ENCODE peak calls at places on chromosomes 3 and 15, in four cellular contexts. K is neuronal stem cell; O is CD4-positive, CD25-positive, alpha-beta regulatory T cell; H is testis. P is an unnamed sample.
A peak's percentile ranks its signal among the peaks of the same experiment; 100 is the strongest.

GRCh38 chr3:168051579-168052183 is 44.0 kb downstream of the GOLIM4 start:
- DNase-seq in H (no peak), K (no peak), O (no peak), P (no peak)

GRCh38 chr15:55802600-55803376 is 59.8 kb upstream of the PRTG start:
- DNase-seq in H (no peak), O (no peak), K (no peak), P (no peak)

GRCh38 chr15:79849789-79850188 is 47.0 kb downstream of the MTHFS start:
- DNase-seq in O (peak; percentile 32), K (peak; percentile 21), H (peak; percentile 69), P (no peak)

GRCh38 chr3:38662544-38662943 is 13.1 kb upstream of the SCN5A start:
- DNase-seq in K (no peak), H (peak; percentile 36), O (peak; percentile 34), P (no peak)

GRCh38 chr3:129536374-129536667 is 6.7 kb upstream of the H1-8 start:
- DNase-seq in H (no peak), K (no peak), O (no peak), P (no peak)

GRCh38 chr3:60337421-60337820 is 913.8 kb downstream of the FHIT start:
- DNase-seq in H (no peak), K (no peak), O (no peak), P (no peak)

GRCh38 chr3:138113309-138113708 is 2.1 kb downstream of the DZIP1L start:
- DNase-seq in H (no peak), O (no peak), K (no peak), P (no peak)

GRCh38 chr3:68866157-68866556 is 66.2 kb downstream of the TAFA4 start:
- DNase-seq in K (no peak), O (no peak), H (peak; percentile 15), P (no peak)

GRCh38 chr3:150351398-150351797 is 56.7 kb upstream of the TSC22D2 start:
- DNase-seq in H (no peak), O (no peak), K (no peak), P (no peak)

GRCh38 chr3:16290827-16291196 is 25.8 kb downstream of the OXNAD1 start:
- DNase-seq in K (no peak), H (no peak), O (peak; percentile 86), P (no peak)
- H3K4me1 ChIP-seq in K (no peaks in the 10 kb centered on the region), H (no peaks in the 10 kb centered on the region), O (peaks cover 87% of the 10 kb centered on the region), P (peaks cover 21% of the 10 kb centered on the region)

DNA sequence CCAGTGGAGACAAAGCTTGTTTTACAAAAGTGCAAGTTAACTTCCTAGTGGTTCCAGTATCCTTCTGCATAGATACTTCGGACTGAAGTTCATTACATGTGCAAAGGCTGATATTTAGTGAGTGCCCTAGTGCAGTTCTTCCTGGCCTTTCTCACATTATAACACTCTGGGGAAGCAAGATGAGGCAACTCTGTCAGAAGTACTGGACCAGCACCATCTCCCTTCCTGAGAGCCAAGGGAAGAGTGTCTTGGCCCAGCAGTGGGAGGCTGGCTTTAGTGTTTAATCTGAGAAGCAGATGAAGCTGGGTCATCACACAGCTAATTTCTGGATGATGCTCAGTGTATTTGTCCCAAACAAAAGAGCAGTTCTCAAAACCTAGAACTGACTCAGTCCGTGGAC is 397.7 kb downstream of the CACNA2D3 start:
- DNase-seq in H (no peak), O (no peak), K (no peak), P (no peak)
- H3K4me1 ChIP-seq in H (no peaks in the 10 kb centered on the region), O (no peaks in the 10 kb centered on the region), K (no peaks in the 10 kb centered on the region), P (no peaks in the 10 kb centered on the region)

GRCh38 chr15:101045236-101045646 is 126.1 kb downstream of the LRRK1 start:
- DNase-seq in H (peak; percentile 64), K (no peak), O (no peak), P (no peak)

GRCh38 chr15:101044625-101045235 is 125.6 kb downstream of the LRRK1 start:
- DNase-seq in O (no peak), K (no peak), H (peak; percentile 9), P (no peak)

GRCh38 chr15:101042320-101042719 is 123.2 kb downstream of the LRRK1 start:
- DNase-seq in O (no peak), K (no peak), H (peak; percentile 8), P (no peak)

GRCh38 chr15:101043911-101044624 is 124.9 kb downstream of the LRRK1 start:
- DNase-seq in H (no peak), K (no peak), O (no peak), P (peak; percentile 14)

DNA sequence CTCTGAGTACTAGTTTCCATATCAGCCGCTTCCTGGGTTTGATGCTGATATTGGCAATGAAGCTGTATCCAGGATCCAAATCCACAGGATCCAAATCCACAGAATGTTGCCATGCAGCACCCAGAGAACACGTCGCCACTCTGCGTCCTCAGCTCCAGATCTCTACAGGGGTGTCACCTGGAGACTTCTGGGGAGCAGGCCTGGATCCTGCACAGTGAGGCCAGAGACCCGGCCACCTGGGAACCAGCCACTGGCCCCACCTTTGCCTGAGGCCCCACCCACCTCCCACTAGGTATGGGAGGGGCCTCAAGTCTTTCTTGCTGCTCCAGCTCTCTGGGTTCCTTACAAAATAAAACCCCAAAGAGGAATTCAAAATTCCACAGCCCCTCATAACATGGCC is 123.9 kb downstream of the LRRK1 start:
- DNase-seq in O (no peak), H (peak; percentile 6), K (no peak), P (no peak)
- H3K4me1 ChIP-seq in O (no peaks in the 10 kb centered on the region), H (peaks cover 29% of the 10 kb centered on the region), K (peaks cover 7% of the 10 kb centered on the region), P (peaks cover 7% of the 10 kb centered on the region)

DNA sequence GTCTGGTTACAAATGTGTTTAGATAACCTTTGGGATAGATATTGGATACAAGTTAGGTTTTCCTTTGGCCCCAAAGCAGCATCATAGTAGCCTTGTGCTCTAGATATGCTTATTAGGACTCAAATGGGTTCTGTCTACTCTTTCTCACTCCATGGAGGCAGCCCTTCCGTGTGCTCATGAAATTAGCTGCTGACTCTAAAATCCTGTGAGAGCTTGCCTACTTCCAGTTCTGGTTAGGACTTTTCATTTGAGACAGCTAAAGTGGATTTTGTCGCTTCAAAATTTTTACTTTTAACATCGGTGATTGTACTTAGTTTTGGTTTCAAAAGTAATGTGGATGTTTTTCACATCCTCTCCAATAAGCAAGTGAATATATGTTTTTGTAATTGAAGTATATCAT is 1.6 kb downstream of the CDV3 start:
- DNase-seq in K (no peak), H (no peak), O (peak; percentile 54), P (no peak)
- H3K4me1 ChIP-seq in K (peaks cover 4% of the 10 kb centered on the region), H (peaks cover 24% of the 10 kb centered on the region), O (peaks cover 67% of the 10 kb centered on the region), P (peaks cover 6% of the 10 kb centered on the region)

DNA sequence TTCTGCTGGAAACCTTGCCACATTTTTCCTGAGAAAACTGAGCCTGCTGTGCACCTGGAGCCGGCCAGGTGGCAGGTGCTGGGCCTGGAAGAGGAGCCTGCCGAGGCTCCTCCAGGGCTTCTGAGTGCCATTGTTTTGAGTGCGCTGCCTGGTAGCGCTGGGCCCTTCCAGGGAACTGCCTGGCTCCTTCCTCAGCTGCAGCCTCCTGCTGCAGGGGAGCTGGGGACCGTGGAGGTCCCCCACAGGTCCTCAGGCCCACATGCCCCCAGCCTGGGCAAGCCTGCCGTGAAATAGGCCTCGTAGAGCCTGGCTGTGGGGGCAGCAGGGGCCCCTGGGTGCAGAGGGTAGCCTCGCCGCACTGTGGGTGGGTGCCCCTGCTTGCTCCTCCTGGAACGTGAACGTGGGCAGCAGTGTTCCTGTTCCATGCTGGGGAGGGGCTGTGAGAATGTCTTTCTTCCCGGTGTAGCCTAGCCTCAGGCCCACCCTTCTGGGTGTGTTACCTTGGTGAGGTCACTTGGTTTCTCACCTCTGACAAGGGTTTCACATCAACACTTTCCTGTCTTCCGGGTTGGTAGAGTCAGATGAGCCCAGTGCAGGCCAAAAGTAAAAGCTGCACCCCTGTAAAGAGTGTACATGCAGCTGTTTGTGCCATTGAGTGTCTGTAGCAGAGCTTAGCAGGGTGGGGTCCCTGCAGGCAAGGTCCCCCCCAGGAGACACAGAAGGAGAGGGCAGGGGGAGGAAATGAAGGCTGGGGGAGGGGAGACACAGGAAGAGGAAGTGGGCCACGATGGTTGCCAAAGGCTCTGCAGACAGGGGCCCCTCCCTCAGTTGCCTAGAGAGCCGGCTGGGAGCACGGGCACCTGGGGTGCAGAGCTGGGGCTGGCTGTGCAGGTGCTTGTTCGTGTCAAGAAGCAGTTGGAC is 34.5 kb downstream of the KLF13 start:
- DNase-seq in O (peak; percentile 99), K (no peak), H (peak; percentile 46), P (peak; percentile 83)
- H3K4me1 ChIP-seq in O (peaks cover 100% of the 10 kb centered on the region), K (peaks cover 11% of the 10 kb centered on the region), H (peaks cover 80% of the 10 kb centered on the region), P (peaks cover 61% of the 10 kb centered on the region)

DNA sequence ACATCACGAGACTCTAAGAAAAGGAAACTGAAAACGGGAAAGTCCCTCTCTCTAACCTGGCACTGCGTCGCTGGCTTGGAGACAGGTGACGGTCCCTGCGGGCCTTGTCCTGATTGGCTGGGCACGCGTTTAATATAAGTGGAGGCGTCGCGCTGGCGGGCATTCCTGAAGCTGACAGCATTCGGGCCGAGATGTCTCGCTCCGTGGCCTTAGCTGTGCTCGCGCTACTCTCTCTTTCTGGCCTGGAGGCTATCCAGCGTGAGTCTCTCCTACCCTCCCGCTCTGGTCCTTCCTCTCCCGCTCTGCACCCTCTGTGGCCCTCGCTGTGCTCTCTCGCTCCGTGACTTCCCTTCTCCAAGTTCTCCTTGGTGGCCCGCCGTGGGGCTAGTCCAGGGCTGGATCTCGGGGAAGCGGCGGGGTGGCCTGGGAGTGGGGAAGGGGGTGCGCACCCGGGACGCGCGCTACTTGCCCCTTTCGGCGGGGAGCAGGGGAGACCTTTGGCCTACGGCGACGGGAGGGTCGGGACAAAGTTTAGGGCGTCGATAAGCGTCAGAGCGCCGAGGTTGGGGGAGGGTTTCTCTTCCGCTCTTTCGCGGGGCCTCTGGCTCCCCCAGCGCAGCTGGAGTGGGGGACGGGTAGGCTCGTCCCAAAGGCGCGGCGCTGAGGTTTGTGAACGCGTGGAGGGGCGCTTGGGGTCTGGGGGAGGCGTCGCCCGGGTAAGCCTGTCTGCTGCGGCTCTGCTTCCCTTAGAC is at the start of gene B2M:
- DNase-seq in O (peak; percentile 98), H (peak; percentile 97), K (peak; percentile 95), P (peak; percentile 94)
- H3K4me1 ChIP-seq in O (peaks cover 55% of the 10 kb centered on the region), H (peaks cover 3% of the 10 kb centered on the region), K (peaks cover 11% of the 10 kb centered on the region), P (peaks cover 2% of the 10 kb centered on the region)